ENCODE peak calls at places on chromosome 2, in nine cellular contexts. One of them, this sample, is unnamed.

GRCh38 chr2:51638811-51639210 is 606.9 kb upstream of the NRXN1 start:
- DNase-seq in HT1080: no peak
- DNase-seq in activated CD4-positive, alpha-beta T cell treated with anti-CD3 and anti-CD28 coated beads, Interleukin-2, amount 50 U/mL, for 48 hours: no peak
- DNase-seq in aorta: no peak
- DNase-seq in germinal center: no peak
- DNase-seq in GOT3: no peak
- DNase-seq in activated naive CD4-positive, alpha-beta T cell: no peak
- DNase-seq in LNCaP clone FGC: no peak
- DNase-seq in EL: no peak
- DNase-seq in this sample: no peak

GRCh38 chr2:216773072-216773471 is 77.7 kb upstream of the IGFBP5 start:
- DNase-seq in aorta: peak
- DNase-seq in activated CD4-positive, alpha-beta T cell treated with anti-CD3 and anti-CD28 coated beads, Interleukin-2, amount 50 U/mL, for 48 hours: no peak
- DNase-seq in activated naive CD4-positive, alpha-beta T cell: no peak
- DNase-seq in GOT3: no peak
- DNase-seq in EL: no peak
- DNase-seq in HT1080: no peak
- DNase-seq in LNCaP clone FGC: no peak
- DNase-seq in germinal center: no peak
- DNase-seq in this sample: no peak

GRCh38 chr2:226440119-226440917 is 359.3 kb downstream of the IRS1 start:
- DNase-seq in germinal center: no peak
- DNase-seq in GOT3: no peak
- DNase-seq in activated CD4-positive, alpha-beta T cell treated with anti-CD3 and anti-CD28 coated beads, Interleukin-2, amount 50 U/mL, for 48 hours: no peak
- DNase-seq in EL: peak
- DNase-seq in LNCaP clone FGC: no peak
- DNase-seq in activated naive CD4-positive, alpha-beta T cell: no peak
- DNase-seq in HT1080: no peak
- DNase-seq in aorta: no peak
- DNase-seq in this sample: peak

GRCh38 chr2:232707076-232707475 is 9.9 kb downstream of the GIGYF2 start:
- DNase-seq in HT1080: no peak
- DNase-seq in LNCaP clone FGC: no peak
- DNase-seq in activated CD4-positive, alpha-beta T cell treated with anti-CD3 and anti-CD28 coated beads, Interleukin-2, amount 50 U/mL, for 48 hours: no peak
- DNase-seq in activated naive CD4-positive, alpha-beta T cell: no peak
- DNase-seq in GOT3: no peak
- DNase-seq in EL: no peak
- DNase-seq in germinal center: no peak
- DNase-seq in aorta: no peak
- DNase-seq in this sample: no peak

GRCh38 chr2:240645346-240646060 is 20.2 kb downstream of the GPR35 start:
- DNase-seq in HT1080: no peak
- DNase-seq in activated CD4-positive, alpha-beta T cell treated with anti-CD3 and anti-CD28 coated beads, Interleukin-2, amount 50 U/mL, for 48 hours: no peak
- DNase-seq in EL: no peak
- DNase-seq in GOT3: no peak
- DNase-seq in aorta: no peak
- DNase-seq in germinal center: no peak
- DNase-seq in activated naive CD4-positive, alpha-beta T cell: no peak
- DNase-seq in LNCaP clone FGC: no peak
- DNase-seq in this sample: no peak

GRCh38 chr2:196840171-196840570 is 31.0 kb upstream of the C2orf66 start:
- DNase-seq in germinal center: no peak
- DNase-seq in aorta: no peak
- DNase-seq in HT1080: no peak
- DNase-seq in LNCaP clone FGC: no peak
- DNase-seq in activated naive CD4-positive, alpha-beta T cell: no peak
- DNase-seq in GOT3: no peak
- DNase-seq in EL: peak
- DNase-seq in activated CD4-positive, alpha-beta T cell treated with anti-CD3 and anti-CD28 coated beads, Interleukin-2, amount 50 U/mL, for 48 hours: no peak
- DNase-seq in this sample: no peak

GRCh38 chr2:164913640-164914346 is 41.5 kb downstream of the SLC38A11 start:
- DNase-seq in activated naive CD4-positive, alpha-beta T cell: no peak
- DNase-seq in GOT3: no peak
- DNase-seq in aorta: no peak
- DNase-seq in activated CD4-positive, alpha-beta T cell treated with anti-CD3 and anti-CD28 coated beads, Interleukin-2, amount 50 U/mL, for 48 hours: no peak
- DNase-seq in EL: peak
- DNase-seq in HT1080: peak
- DNase-seq in germinal center: peak
- DNase-seq in LNCaP clone FGC: no peak
- DNase-seq in this sample: peak

GRCh38 chr2:240993446-240994160 is 4.8 kb upstream of the SNED1 start:
- DNase-seq in EL: no peak
- DNase-seq in GOT3: no peak
- DNase-seq in germinal center: no peak
- DNase-seq in activated CD4-positive, alpha-beta T cell treated with anti-CD3 and anti-CD28 coated beads, Interleukin-2, amount 50 U/mL, for 48 hours: no peak
- DNase-seq in LNCaP clone FGC: no peak
- DNase-seq in aorta: no peak
- DNase-seq in activated naive CD4-positive, alpha-beta T cell: no peak
- DNase-seq in HT1080: no peak
- DNase-seq in this sample: no peak

GRCh38 chr2:23571066-23571465 is 186.1 kb downstream of the KLHL29 start:
- DNase-seq in germinal center: no peak
- DNase-seq in HT1080: no peak
- DNase-seq in LNCaP clone FGC: no peak
- DNase-seq in EL: no peak
- DNase-seq in activated naive CD4-positive, alpha-beta T cell: no peak
- DNase-seq in aorta: no peak
- DNase-seq in activated CD4-positive, alpha-beta T cell treated with anti-CD3 and anti-CD28 coated beads, Interleukin-2, amount 50 U/mL, for 48 hours: no peak
- DNase-seq in GOT3: no peak
- DNase-seq in this sample: no peak

GRCh38 chr2:43539991-43540860 is 55.6 kb downstream of the THADA start:
- DNase-seq in EL: peak
- DNase-seq in activated naive CD4-positive, alpha-beta T cell: no peak
- DNase-seq in LNCaP clone FGC: no peak
- DNase-seq in activated CD4-positive, alpha-beta T cell treated with anti-CD3 and anti-CD28 coated beads, Interleukin-2, amount 50 U/mL, for 48 hours: no peak
- DNase-seq in GOT3: no peak
- DNase-seq in germinal center: no peak
- DNase-seq in HT1080: peak
- DNase-seq in aorta: peak
- DNase-seq in this sample: peak

GRCh38 chr2:66435963-66436362 is 1.0 kb downstream of the MEIS1 start:
- DNase-seq in activated CD4-positive, alpha-beta T cell treated with anti-CD3 and anti-CD28 coated beads, Interleukin-2, amount 50 U/mL, for 48 hours: no peak
- DNase-seq in germinal center: no peak
- DNase-seq in LNCaP clone FGC: no peak
- DNase-seq in GOT3: no peak
- DNase-seq in HT1080: no peak
- DNase-seq in activated naive CD4-positive, alpha-beta T cell: no peak
- DNase-seq in EL: no peak
- DNase-seq in aorta: no peak
- DNase-seq in this sample: no peak

GRCh38 chr2:53018830-53019425 is 748.7 kb upstream of the CHAC2 start:
- DNase-seq in GOT3: no peak
- DNase-seq in aorta: no peak
- DNase-seq in LNCaP clone FGC: no peak
- DNase-seq in activated CD4-positive, alpha-beta T cell treated with anti-CD3 and anti-CD28 coated beads, Interleukin-2, amount 50 U/mL, for 48 hours: no peak
- DNase-seq in germinal center: no peak
- DNase-seq in HT1080: peak
- DNase-seq in activated naive CD4-positive, alpha-beta T cell: no peak
- DNase-seq in EL: peak
- DNase-seq in this sample: peak

GRCh38 chr2:160388464-160389263 is 104.9 kb downstream of the RBMS1 start:
- DNase-seq in EL: peak
- DNase-seq in activated CD4-positive, alpha-beta T cell treated with anti-CD3 and anti-CD28 coated beads, Interleukin-2, amount 50 U/mL, for 48 hours: peak
- DNase-seq in LNCaP clone FGC: no peak
- DNase-seq in germinal center: no peak
- DNase-seq in GOT3: no peak
- DNase-seq in HT1080: no peak
- DNase-seq in aorta: peak
- DNase-seq in activated naive CD4-positive, alpha-beta T cell: no peak
- DNase-seq in this sample: no peak